ENCODE peak calls at places on chromosomes 6 and 20, in six cellular contexts. L is IMR-90, V is A549, P is stomach, A is ovary, Q is uterus. K is an unnamed sample.
A peak's percentile ranks its signal among the peaks of the same experiment; 100 is the strongest.

GRCh38 chr6:257774-258173 is 34.5 kb upstream of the DUSP22 start:
- DNase-seq in P (no peak), A (no peak), L (no peak), V (no peak), Q (no peak), K (no peak)

GRCh38 chr6:17971128-17972073 is 16.0 kb downstream of the KIF13A start:
- DNase-seq in V (no peak), L (peak; percentile 77), P (no peak), A (no peak), Q (peak; percentile 49), K (no peak)

GRCh38 chr6:6751197-6751596 is 162.7 kb downstream of the LY86 start:
- DNase-seq in V (no peak), Q (no peak), L (no peak), P (no peak), A (no peak), K (no peak)

GRCh38 chr20:57153238-57153905 is 113.1 kb downstream of the BMP7 start:
- DNase-seq in A (no peak), Q (no peak), L (no peak), P (no peak), V (no peak), K (no peak)

GRCh38 chr20:43513298-43514061 is 6.0 kb downstream of the L3MBTL1 start:
- DNase-seq in V (no peak), L (no peak), Q (no peak), P (no peak), A (peak; percentile 32), K (no peak)

GRCh38 chr6:18216411-18216810 is 47.9 kb downstream of the DEK start:
- DNase-seq in Q (no peak), L (peak; percentile 80), P (no peak), V (no peak), A (no peak), K (no peak)

GRCh38 chr20:63739129-63740069 is at the start of gene SLC2A4RG:
- DNase-seq in V (peak; percentile 90), Q (peak; percentile 85), P (peak; percentile 84), L (peak; percentile 62), A (peak; percentile 88), K (no peak)

GRCh38 chr6:166925141-166925996 is 31.0 kb downstream of the RNASET2 start:
- DNase-seq in P (no peak), V (no peak), Q (no peak), A (no peak), L (no peak), K (no peak)

GRCh38 chr20:31968299-31969126 is 562 bp downstream of the XKR7 start:
- DNase-seq in V (peak; percentile 81), Q (peak; percentile 64), A (peak; percentile 76), L (peak; percentile 51), P (peak; percentile 63), K (no peak)

GRCh38 chr20:63690898-63691710 is 5.3 kb upstream of the TNFRSF6B start:
- DNase-seq in L (no peak), P (no peak), V (no peak), A (peak; percentile 48), Q (no peak), K (no peak)

GRCh38 chr6:894274-894673 is 201.3 kb upstream of the EXOC2 start:
- DNase-seq in Q (no peak), V (no peak), A (no peak), L (no peak), P (no peak), K (no peak)

GRCh38 chr6:157921685-157922367 is 59.8 kb upstream of the SYNJ2 start:
- DNase-seq in A (no peak), P (no peak), V (no peak), Q (peak; percentile 36), L (peak; percentile 49), K (no peak)

DNA sequence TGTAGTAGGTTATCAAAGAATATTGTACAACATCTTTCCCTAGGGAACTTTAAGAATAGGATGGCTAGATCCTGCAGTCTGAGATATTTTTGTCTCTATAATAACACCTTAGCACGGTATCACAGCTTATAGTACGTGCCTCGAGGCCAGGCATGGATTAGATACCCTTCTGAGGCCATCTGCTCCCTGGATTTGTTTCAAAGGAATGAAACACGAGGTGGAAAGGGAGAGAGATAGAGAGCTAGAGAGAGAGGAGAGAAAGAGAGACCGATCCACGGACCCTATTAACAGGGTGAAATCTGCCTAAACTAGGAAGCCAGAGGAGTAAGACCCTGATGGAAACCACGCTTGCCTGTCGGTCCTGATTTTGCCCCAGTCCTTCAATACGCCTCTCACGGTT is 92.5 kb downstream of the CD83 start:
- DNase-seq in P (no peak), A (no peak), Q (no peak), L (no peak), V (no peak), K (no peak)
- H3K27ac ChIP-seq in P (no peak overlapping the region), A (no peak overlapping the region), Q (peak overlapping the region; percentile 70), L (no peak overlapping the region), V (peak overlapping the region; percentile 93), K (no peak overlapping the region)

GRCh38 chr20:20710847-20711315 is 1.6 kb downstream of the RALGAPA2 start:
- DNase-seq in P (peak; percentile 77), A (no peak), L (no peak), V (no peak), Q (no peak), K (no peak)
- H3K4me3 ChIP-seq in P (peak overlapping the region; percentile 99), A (peak overlapping the region; percentile 89), L (no peak overlapping the region), V (no peak overlapping the region), Q (no peak overlapping the region), K (peak overlapping the region; percentile 97)

GRCh38 chr20:25256226-25256859 is 8.5 kb downstream of the PYGB start:
- DNase-seq in A (no peak), V (no peak), P (no peak), Q (no peak), L (no peak), K (no peak)

GRCh38 chr20:25257130-25257529 is 9.2 kb downstream of the PYGB start:
- DNase-seq in A (no peak), Q (no peak), V (no peak), P (no peak), L (no peak), K (no peak)

GRCh38 chr20:25253606-25254275 is 5.9 kb downstream of the PYGB start:
- DNase-seq in L (no peak), V (no peak), P (no peak), Q (no peak), A (no peak), K (no peak)

GRCh38 chr20:25254571-25254970 is 6.7 kb downstream of the PYGB start:
- DNase-seq in L (no peak), A (no peak), Q (no peak), P (no peak), V (no peak), K (no peak)

GRCh38 chr20:25254986-25255680 is 7.2 kb downstream of the PYGB start:
- DNase-seq in L (no peak), A (no peak), V (no peak), Q (no peak), P (peak; percentile 86), K (no peak)
- TF ChIP-seq POLR2A in L (no peak), A (no peak), V (no peak), Q (no peak), P (no peak), K (no peak)

DNA sequence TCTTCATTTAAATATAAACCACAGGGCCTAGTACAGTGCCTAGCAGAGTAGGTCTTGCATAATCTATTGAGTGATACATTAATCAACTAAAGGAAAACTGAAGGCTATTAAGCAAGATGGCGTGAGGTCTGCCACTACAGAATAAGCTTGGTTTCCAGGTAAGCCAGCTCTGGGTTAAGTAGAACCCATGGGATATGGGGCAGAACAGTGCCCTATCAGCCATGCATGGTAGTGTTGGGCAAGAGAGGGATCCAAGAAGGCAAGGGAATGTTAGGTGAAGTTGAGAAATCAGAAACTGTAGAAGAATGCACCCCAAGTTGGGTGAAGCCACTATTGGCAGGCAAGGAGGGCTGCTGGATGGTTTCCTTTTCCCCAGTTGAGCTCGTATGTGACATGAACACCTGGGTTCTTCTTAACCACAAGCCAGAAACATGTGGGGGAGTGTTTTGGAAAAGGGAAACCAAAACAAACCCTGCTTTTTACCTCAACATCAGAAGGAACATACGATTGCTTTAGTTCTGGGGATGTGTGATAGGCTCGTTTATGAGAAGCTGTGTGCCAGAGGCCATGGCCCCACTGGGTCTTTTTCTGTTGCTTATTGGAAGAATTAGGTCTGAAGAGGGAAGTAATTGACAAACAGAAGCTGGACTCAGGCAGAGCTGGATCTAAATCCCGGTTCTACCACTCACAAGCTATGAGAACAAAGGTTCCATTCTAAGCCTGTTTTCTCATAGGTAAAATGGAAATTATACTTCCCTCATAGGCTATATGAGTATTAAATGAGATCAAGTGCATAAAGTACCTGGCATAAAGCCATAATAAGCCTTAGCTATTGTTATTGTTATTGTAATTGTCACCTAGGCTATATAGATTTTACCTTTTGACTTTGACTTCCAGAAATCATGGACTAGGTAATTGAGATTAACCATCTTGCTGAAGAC is 33.5 kb downstream of the NEDD9 start:
- DNase-seq in V (no peak), P (no peak), L (no peak), Q (no peak), A (no peak), K (no peak)
- H3K27ac ChIP-seq in V (peak overlapping the region; percentile 98), P (no peak overlapping the region), L (peak overlapping the region; percentile 54), Q (no peak overlapping the region), A (no peak overlapping the region), K (no peak overlapping the region)

GRCh38 chr6:27358786-27359185 is 29.8 kb upstream of the ZNF391 start:
- DNase-seq in V (no peak), L (no peak), Q (no peak), A (no peak), P (no peak), K (no peak)
- H3K4me3 ChIP-seq in V (no peak overlapping the region), L (no peak overlapping the region), Q (no peak overlapping the region), A (no peak overlapping the region), P (no peak overlapping the region), K (no peak overlapping the region)

GRCh38 chr6:56656466-56656865 is 13.8 kb upstream of the DST start:
- DNase-seq in A (no peak), P (no peak), Q (no peak), V (no peak), L (no peak), K (no peak)
- TF ChIP-seq POLR2A in A (no peak), P (no peak), Q (no peak), V (no peak), L (no peak), K (no peak)

DNA sequence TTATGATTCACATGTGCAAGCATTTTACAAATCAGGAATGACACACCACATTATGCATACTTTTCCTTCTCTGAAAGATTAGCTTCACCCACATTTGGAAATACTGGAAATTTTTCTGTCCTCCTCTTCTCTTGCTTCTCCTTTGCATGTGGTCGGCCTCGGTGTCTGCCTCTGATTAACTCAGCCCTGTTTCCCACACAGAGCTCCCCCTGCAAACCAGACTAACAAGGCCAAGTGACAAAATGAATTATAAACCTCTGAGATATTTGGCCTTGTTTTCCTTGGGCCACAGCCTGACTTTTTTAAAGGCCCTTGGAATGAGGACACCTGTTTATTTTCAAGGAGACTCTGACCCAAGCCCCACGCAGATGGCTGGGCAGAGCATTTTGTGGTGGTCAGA is 9.0 kb upstream of the CCN6 start:
- DNase-seq in V (no peak), A (no peak), P (no peak), L (peak; percentile 93), Q (peak; percentile 45), K (no peak)
- H3K27ac ChIP-seq in V (no peak overlapping the region), A (no peak overlapping the region), P (no peak overlapping the region), L (peak overlapping the region; percentile 0), Q (peak overlapping the region; percentile 82), K (no peak overlapping the region)

DNA sequence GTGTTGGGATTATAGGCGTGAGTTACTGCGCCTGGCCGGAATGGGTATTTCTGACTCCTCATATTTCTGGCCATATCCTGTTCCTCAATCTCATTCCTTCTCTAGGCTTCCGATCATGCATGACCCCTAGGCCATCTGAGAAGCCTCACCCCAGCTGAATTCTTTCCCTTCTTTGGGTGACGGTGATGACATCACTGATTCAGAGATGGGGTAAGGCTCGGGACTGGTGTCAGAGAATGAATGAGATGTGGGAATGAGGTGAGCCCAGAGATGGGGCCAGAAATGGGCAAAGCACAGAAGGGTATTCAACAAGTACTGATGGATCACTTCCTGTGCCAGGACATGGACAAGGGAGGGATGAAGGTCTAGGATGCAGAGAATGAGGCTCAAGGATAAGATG is 39.8 kb downstream of the KIAA0319 start:
- DNase-seq in L (no peak), Q (no peak), V (no peak), P (no peak), A (no peak), K (no peak)
- H3K4me3 ChIP-seq in L (no peak overlapping the region), Q (no peak overlapping the region), V (no peak overlapping the region), P (no peak overlapping the region), A (no peak overlapping the region), K (no peak overlapping the region)

K was measured in esophagus squamous epithelium.